ENCODE peak calls at places on chromosomes 1 and 21, in four cellular contexts. O is fibroblast of pulmonary artery, Q is uterus, J is HL-60. C is an unnamed sample.
A peak's percentile ranks its signal among the peaks of the same experiment; 100 is the strongest.

GRCh38 chr1:169060906-169061683 is 45.4 kb upstream of the ATP1B1 start:
- DNase-seq in O (no peak), Q (no peak), J (peak; percentile 61), C (no peak)

GRCh38 chr1:22285545-22286396 is 142.9 kb upstream of the WNT4 start:
- DNase-seq in O (peak; percentile 23), Q (no peak), J (no peak), C (peak; percentile 32)

GRCh38 chr1:203349166-203349565 is 1.8 kb downstream of the FMOD start:
- DNase-seq in O (no peak), Q (no peak), J (no peak), C (no peak)

GRCh38 chr1:108559215-108560142 is at the start of gene EEIG2:
- DNase-seq in O (peak; percentile 89), Q (peak; percentile 78), J (peak; percentile 91), C (peak; percentile 90)

GRCh38 chr1:238999944-239000343 is 386.4 kb upstream of the CHRM3 start:
- DNase-seq in O (no peak), Q (no peak), J (no peak), C (no peak)

GRCh38 chr1:172394167-172394751 is 26.2 kb upstream of the C1orf105 start:
- DNase-seq in O (no peak), Q (peak; percentile 41), J (no peak), C (peak; percentile 19)

GRCh38 chr1:224433671-224434446 is 738 bp downstream of the WDR26 start:
- DNase-seq in O (peak; percentile 10), Q (peak; percentile 41), J (peak; percentile 20), C (no peak)

GRCh38 chr1:55053265-55053954 is 14.1 kb downstream of the PCSK9 start:
- DNase-seq in O (peak; percentile 6), Q (no peak), J (no peak), C (no peak)

GRCh38 chr1:59900640-59901039 is 25.9 kb downstream of the CYP2J2 start:
- DNase-seq in O (no peak), Q (no peak), J (no peak), C (no peak)

GRCh38 chr1:91708691-91709090 is 177.3 kb downstream of the TGFBR3 start:
- DNase-seq in O (no peak), Q (no peak), J (no peak), C (no peak)

GRCh38 chr1:217525773-217526490 is 105.0 kb downstream of the GPATCH2 start:
- DNase-seq in O (peak; percentile 60), Q (no peak), J (no peak), C (peak; percentile 30)

GRCh38 chr1:78667939-78668338 is 18.3 kb downstream of the IFI44 start:
- DNase-seq in O (no peak), Q (no peak), J (no peak), C (no peak)

GRCh38 chr1:180502361-180503273 is at the start of gene ACBD6:
- DNase-seq in O (peak; percentile 90), Q (peak; percentile 77), J (peak; percentile 91), C (peak; percentile 89)
- TF ChIP-seq CTCF in O (peak; percentile 15), Q (no peak), J (no peak), C (peak; percentile 7)

DNA sequence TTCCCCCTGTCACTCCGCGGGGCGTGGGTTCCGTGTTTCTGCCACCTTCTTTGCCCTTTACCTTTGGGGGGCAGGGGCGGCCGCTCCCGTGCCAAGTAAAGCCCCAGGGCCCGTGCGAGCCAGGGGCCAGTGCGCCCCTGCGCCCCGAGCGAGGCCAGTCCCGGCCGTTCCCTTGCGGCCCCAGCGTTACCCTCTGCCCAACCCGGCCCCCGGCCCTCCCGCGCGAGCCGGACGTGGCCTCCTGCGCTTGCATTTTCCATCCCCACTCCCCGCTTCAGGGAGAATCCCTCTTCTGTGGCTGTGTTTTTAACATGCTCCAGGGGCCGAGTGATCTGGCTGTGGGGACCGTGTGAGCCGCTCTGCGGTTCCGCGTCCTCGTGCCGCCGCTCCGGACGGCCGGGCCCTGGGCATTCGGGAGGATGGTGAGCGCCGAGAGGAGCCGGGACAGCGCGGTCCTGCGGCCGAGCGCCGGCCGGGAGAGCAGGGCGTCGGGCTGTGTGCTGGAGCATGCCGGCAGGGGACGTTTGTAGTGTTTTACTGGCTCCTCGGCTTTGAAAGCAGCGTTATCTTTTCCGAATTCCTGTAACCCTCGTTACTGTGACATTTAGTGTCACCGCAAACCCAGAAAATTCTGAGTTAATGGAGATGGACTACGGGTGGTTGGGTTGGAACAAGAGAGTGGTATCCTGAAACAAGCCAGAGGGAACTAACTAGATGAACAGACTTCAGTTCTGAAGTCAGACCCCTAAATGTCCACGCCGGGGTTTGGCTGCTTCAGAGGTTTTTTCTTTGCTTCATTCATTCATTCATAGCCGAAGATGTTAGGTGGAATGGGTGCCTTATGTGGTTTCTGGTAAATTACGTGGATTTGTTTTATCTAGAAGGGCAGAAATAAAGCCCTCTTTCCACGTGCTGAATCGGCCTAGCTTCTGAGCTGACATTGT is 1.1 kb downstream of the GALNT2 start:
- DNase-seq in O (no peak), Q (no peak), J (peak; percentile 26), C (no peak)
- H3K4me3 ChIP-seq in O (peak overlapping the region; percentile 86), Q (peak overlapping the region; percentile 55), J (peak overlapping the region; percentile 70), C (peak overlapping the region; percentile 80)

GRCh38 chr1:213135572-213135971 is 84.5 kb downstream of the RPS6KC1 start:
- DNase-seq in O (peak; percentile 44), Q (no peak), J (no peak), C (peak; percentile 23)
- TF ChIP-seq CTCF in O (no peak), Q (no peak), J (no peak), C (no peak)

DNA sequence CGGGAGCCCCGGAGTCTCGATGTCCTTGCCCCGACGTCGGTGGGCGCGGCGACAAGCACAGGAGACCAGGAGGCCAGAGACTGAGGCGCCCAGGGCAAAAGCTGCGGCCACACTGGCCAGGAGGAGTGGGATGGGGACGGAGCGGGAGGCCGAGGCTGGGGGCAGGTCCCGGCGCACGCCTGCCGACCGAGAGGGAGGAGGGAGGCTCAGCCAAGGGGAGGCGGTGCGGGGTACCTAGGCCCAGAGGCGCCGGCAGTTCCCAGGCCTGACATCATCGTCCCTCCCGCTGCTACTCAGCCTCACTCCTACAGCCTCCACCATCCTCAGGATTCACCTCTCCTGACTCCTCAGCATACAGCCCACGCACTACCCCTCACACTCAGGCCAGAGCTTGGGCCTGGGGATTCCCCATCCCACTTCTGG is 13.1 kb downstream of the SEMA6C start:
- DNase-seq in O (peak; percentile 35), Q (peak; percentile 80), J (no peak), C (no peak)
- H3K4me3 ChIP-seq in O (no peak overlapping the region), Q (no peak overlapping the region), J (no peak overlapping the region), C (no peak overlapping the region)

GRCh38 chr1:6080469-6080868 is 34.8 kb downstream of the KCNAB2 start:
- DNase-seq in O (no peak), Q (no peak), J (no peak), C (no peak)
- TF ChIP-seq CTCF in O (peak; percentile 10), Q (no peak), J (no peak), C (peak; percentile 31)

GRCh38 chr1:39082811-39083576 is 56.8 kb downstream of the NDUFS5 start:
- DNase-seq in O (no peak), Q (no peak), J (no peak), C (no peak)

GRCh38 chr1:39082140-39082799 is 56.1 kb downstream of the NDUFS5 start:
- DNase-seq in O (no peak), Q (no peak), J (no peak), C (no peak)

GRCh38 chr1:39080884-39081265 is 54.7 kb downstream of the NDUFS5 start:
- DNase-seq in O (no peak), Q (no peak), J (no peak), C (no peak)

GRCh38 chr1:39081266-39082139 is 55.4 kb downstream of the NDUFS5 start:
- DNase-seq in O (no peak), Q (no peak), J (peak; percentile 58), C (no peak)

DNA sequence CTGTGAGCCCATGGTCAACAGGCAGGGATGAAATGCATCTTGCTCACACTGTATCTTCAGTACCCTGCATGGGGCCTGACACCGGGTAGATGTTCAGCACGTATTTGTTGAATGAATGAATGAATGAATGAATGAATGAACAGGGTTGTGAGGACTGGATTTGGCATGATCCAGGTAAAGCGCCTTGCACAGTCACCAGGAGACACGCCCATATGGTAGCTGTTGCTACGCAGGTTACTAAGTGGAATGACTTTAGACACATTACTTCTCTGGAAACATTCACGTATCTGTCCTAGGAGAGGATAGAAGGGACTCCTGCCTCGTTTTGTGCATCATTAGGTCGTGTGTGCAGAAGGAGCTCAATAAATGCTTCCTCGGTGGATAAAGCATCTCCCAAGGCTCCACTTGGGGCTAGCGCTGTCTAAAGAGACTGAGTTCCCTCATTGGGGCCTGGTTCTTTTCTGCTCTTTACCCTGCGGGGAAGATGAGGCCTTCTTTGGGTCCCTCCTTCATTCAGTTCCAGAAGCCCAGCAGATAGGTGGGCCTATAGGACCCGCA is 54.2 kb downstream of the NDUFS5 start:
- DNase-seq in O (no peak), Q (no peak), J (no peak), C (no peak)
- H3K4me3 ChIP-seq in O (no peak overlapping the region), Q (no peak overlapping the region), J (no peak overlapping the region), C (no peak overlapping the region)

GRCh38 chr1:42730002-42730401 is 10.0 kb downstream of the CLDN19 start:
- DNase-seq in O (no peak), Q (no peak), J (no peak), C (no peak)
- TF ChIP-seq CTCF in O (no peak), Q (no peak), J (no peak), C (no peak)

DNA sequence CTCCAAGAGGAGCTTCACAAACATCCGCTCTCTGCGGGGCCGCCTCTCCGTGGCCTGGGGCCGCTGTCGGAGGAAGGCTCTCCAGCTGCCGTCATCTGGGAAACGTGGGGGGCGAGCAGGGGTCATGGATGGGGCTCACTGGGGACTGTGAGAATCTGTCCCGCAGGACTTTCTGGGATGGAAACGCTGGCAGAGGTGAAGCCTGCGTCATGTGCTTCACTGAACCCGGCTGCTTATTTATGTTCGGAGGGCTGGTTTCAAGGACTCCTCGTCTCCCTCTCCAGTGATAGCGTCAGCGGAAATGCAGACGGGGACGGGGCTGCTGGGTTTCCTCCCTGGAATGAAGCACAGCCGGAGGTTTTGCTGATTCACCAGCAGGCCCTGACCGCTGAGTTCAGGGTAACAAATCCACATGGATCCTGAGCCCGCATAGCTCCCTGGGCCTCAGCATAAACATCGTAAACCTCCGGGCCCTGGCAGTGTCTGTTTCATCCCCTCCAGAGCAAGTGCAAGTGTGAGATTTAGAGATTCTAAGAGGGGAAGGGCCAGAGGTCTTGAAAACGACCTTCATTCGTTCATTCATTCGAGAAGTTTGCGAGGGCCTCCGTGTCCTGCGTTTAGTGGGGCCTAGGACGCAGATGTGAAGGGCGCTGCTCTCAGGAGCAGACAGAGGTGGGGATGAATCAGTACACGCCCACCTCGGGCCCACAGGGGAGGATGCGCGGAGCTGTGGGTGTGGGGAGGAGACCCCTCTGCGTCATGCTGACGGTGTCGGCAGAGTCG is 7.0 kb upstream of the POFUT2 start:
- DNase-seq in O (peak; percentile 99), Q (peak; percentile 93), J (no peak), C (peak; percentile 100)
- H3K4me3 ChIP-seq in O (no peak overlapping the region), Q (no peak overlapping the region), J (no peak overlapping the region), C (no peak overlapping the region)

C was measured in astrocyte of the spinal cord.